ENCODE peak calls at places on chromosome 15, in eight cellular contexts. V, X, Q, H, A, K, M and S are unnamed samples.

GRCh38 chr15:27133244-27133643 is 162.3 kb downstream of the GABRG3 start:
- DNase-seq in V (no peak), X (no peak), Q (no peak), H (no peak), A (no peak), K (no peak), M (no peak), S (no peak)

GRCh38 chr15:68774120-68774519 is 46.6 kb downstream of the ANP32A start:
- DNase-seq in V (no peak), X (no peak), Q (no peak), H (no peak), A (no peak), K (no peak), M (peak), S (no peak)

GRCh38 chr15:68608844-68609232 is 30.0 kb downstream of the CORO2B start:
- DNase-seq in V (no peak), X (no peak), Q (no peak), H (no peak), A (no peak), K (no peak), M (no peak), S (no peak)

GRCh38 chr15:98155356-98155755 is 194.9 kb downstream of the ARRDC4 start:
- DNase-seq in V (no peak), X (no peak), Q (no peak), H (peak), A (no peak), K (no peak), M (no peak), S (no peak)

GRCh38 chr15:68186671-68187397 is 18.3 kb downstream of the CALML4 start:
- DNase-seq in V (no peak), X (no peak), Q (no peak), H (peak), A (no peak), K (no peak), M (no peak), S (no peak)

GRCh38 chr15:88002721-88003120 is 253.8 kb downstream of the NTRK3 start:
- DNase-seq in V (no peak), X (no peak), Q (no peak), H (no peak), A (no peak), K (no peak), M (no peak), S (no peak)

GRCh38 chr15:25709437-25710159 is 153.5 kb downstream of the ATP10A start:
- DNase-seq in V (no peak), X (no peak), Q (no peak), H (no peak), A (no peak), K (no peak), M (peak), S (no peak)

GRCh38 chr15:48868549-48868948 is 9.4 kb upstream of the EID1 start:
- DNase-seq in V (peak), X (no peak), Q (no peak), H (peak), A (no peak), K (no peak), M (no peak), S (no peak)

GRCh38 chr15:85786778-85787114 is 8.0 kb downstream of the KLHL25 start:
- DNase-seq in V (no peak), X (no peak), Q (no peak), H (no peak), A (no peak), K (no peak), M (no peak), S (no peak)

GRCh38 chr15:92068121-92068520 is 214.6 kb downstream of the SLCO3A1 start:
- DNase-seq in V (no peak), X (no peak), Q (no peak), H (no peak), A (no peak), K (no peak), M (no peak), S (no peak)

GRCh38 chr15:25759421-25759820 is 103.7 kb downstream of the ATP10A start:
- DNase-seq in V (no peak), X (no peak), Q (no peak), H (no peak), A (no peak), K (no peak), M (no peak), S (no peak)

DNA sequence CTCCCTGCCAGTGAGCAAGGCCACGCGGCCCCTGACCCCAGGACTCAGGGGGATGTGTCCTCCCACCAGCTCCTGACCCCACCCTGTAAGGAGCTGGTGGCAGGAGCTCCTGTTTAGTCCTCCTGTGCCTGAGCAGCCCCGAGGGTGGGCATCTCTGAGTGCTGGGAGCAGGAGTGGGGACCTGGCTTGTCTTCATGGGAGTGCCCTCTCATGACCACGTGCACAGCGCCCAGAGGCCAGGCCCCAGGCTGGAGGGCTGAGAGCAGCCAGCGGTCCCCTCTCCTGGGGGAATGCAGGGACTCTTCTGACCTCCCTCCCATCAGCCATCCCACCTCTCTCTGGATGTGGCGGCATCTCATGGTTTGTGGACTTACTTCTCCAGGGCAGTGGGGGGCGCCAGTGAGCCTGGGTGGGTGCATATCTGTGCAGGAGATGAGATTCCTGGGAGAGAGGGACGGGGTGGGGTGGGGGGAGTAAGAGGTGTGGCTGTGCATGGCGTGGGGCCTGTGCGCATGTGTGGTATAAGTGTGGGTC is 205.6 kb downstream of the TBC1D2B start:
- DNase-seq in V (no peak), X (no peak), Q (peak), H (no peak), A (peak), K (no peak), M (no peak), S (no peak)
- TF ChIP-seq CTCF in V (no peak), X (no peak), Q (peak), H (no peak), A (no peak), K (no peak), M (no peak), S (no peak)

GRCh38 chr15:71116366-71116765 is 1.1 kb downstream of the THSD4 start:
- DNase-seq in V (no peak), X (no peak), Q (no peak), H (no peak), A (no peak), K (no peak), M (no peak), S (no peak)

GRCh38 chr15:71114887-71115566 is at the start of gene THSD4:
- DNase-seq in V (peak), X (peak), Q (peak), H (peak), A (peak), K (peak), M (peak), S (no peak)

GRCh38 chr15:71112429-71112828 is 2.8 kb upstream of the THSD4 start:
- DNase-seq in V (no peak), X (no peak), Q (no peak), H (no peak), A (no peak), K (no peak), M (no peak), S (no peak)

GRCh38 chr15:71115567-71116351 is 488 bp downstream of the THSD4 start:
- DNase-seq in V (peak), X (no peak), Q (peak), H (peak), A (peak), K (peak), M (peak), S (no peak)

DNA sequence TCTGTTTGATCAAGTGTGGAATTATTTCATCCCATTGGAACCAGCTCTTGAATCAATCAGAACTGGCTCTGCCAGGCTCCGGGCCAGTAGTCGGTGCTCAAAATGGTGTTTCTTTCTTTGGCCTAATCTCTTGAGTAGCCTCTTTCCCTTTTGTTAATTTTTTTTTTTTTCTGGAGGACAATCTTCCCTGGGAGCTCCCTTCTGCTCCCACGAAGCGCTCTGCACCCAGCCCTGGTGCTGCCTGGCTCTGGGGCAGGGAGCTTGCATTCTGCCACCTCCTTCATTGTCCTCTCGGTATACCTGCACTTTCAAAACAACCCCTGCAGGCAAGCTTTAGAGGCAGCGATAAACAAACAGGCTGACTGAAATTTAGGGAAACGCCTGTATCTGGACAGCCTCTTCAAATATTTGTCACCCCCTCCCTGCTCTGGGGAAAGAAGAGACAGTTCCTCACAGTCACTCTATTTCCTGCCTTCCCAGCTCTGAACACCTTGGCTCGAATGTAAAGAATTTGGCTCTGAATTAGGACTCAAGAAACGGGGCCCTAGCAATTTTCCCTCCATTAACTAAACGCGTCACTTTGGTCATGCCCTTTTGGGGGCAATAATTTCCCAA is 1.1 kb upstream of the THSD4 start:
- DNase-seq in V (peak), X (no peak), Q (no peak), H (no peak), A (no peak), K (no peak), M (no peak), S (no peak)
- TF ChIP-seq CTCF in V (no peak), X (no peak), Q (no peak), H (no peak), A (no peak), K (no peak), M (no peak), S (no peak)

GRCh38 chr15:61479601-61480000 is 250.5 kb upstream of the RORA start:
- DNase-seq in V (no peak), X (no peak), Q (no peak), H (peak), A (no peak), K (no peak), M (no peak), S (no peak)

GRCh38 chr15:61489571-61489970 is 260.5 kb upstream of the RORA start:
- DNase-seq in V (no peak), X (no peak), Q (no peak), H (no peak), A (no peak), K (no peak), M (no peak), S (no peak)

GRCh38 chr15:61480863-61481262 is 251.8 kb upstream of the RORA start:
- DNase-seq in V (no peak), X (no peak), Q (no peak), H (no peak), A (no peak), K (no peak), M (no peak), S (no peak)

GRCh38 chr15:61480295-61480694 is 251.2 kb upstream of the RORA start:
- DNase-seq in V (no peak), X (no peak), Q (no peak), H (no peak), A (no peak), K (no peak), M (no peak), S (no peak)

DNA sequence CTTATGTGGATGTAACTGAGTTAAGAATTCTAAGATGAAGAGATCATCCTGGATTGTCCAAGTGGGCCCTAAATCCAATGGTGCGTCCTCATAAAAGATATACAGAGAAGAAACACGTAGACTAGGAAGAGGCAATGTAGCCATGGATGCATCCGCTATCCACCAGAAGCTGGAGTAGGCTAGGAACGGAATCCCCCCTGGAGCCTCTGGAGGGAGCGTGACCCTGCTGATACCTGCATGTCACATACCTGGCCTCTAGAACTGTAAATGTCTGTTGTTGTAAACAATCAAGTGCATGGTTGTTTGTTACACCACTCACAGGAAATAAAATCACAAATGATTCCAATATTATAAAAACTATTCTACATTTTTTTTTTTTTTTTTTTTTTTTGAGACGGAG is 254.5 kb upstream of the RORA start:
- DNase-seq in V (no peak), X (no peak), Q (no peak), H (no peak), A (no peak), K (no peak), M (no peak), S (no peak)
- TF ChIP-seq CTCF in V (no peak), X (no peak), Q (no peak), H (no peak), A (no peak), K (no peak), M (no peak), S (no peak)

GRCh38 chr15:100098705-100099104 is 243.1 kb downstream of the ADAMTS17 start:
- DNase-seq in V (no peak), X (no peak), Q (no peak), H (no peak), A (no peak), K (no peak), M (no peak), S (no peak)

GRCh38 chr15:100095896-100096600 is 245.7 kb downstream of the ADAMTS17 start:
- DNase-seq in V (no peak), X (no peak), Q (no peak), H (no peak), A (no peak), K (no peak), M (no peak), S (no peak)

GRCh38 chr15:100094127-100094510 is 247.7 kb downstream of the ADAMTS17 start:
- DNase-seq in V (no peak), X (no peak), Q (no peak), H (no peak), A (no peak), K (no peak), M (no peak), S (no peak)

GRCh38 chr15:100097342-100097899 is 244.4 kb downstream of the ADAMTS17 start:
- DNase-seq in V (no peak), X (no peak), Q (no peak), H (no peak), A (no peak), K (no peak), M (no peak), S (no peak)

GRCh38 chr15:100096700-100097099 is 245.1 kb downstream of the ADAMTS17 start:
- DNase-seq in V (no peak), X (no peak), Q (no peak), H (no peak), A (no peak), K (no peak), M (no peak), S (no peak)
- TF ChIP-seq CTCF in V (no peak), X (no peak), Q (no peak), H (no peak), A (no peak), K (no peak), M (no peak), S (no peak)